ENCODE peak calls at places on chromosomes 5 and 9, in six cellular contexts. G, V, F, A, C and U are unnamed samples.

GRCh38 chr5:178293815-178294214 is 61.2 kb upstream of the PHYKPL start:
- DNase-seq in V (no peak), F (no peak), A (no peak), C (no peak), G (no peak), U (no peak)

GRCh38 chr9:93265301-93265971 is 81.5 kb downstream of the WNK2 start:
- DNase-seq in V (no peak), C (no peak), G (no peak), F (no peak), A (no peak), U (peak; percentile 26)

GRCh38 chr5:171492781-171493180 is 73.3 kb downstream of the FGF18 start:
- DNase-seq in G (no peak), C (no peak), F (no peak), V (no peak), A (no peak), U (no peak)

GRCh38 chr9:70677336-70677735 is 262.9 kb upstream of the KLF9 start:
- DNase-seq in A (no peak), V (no peak), F (no peak), G (no peak), C (no peak), U (no peak)

GRCh38 chr9:136014928-136015633 is 53.9 kb upstream of the UBAC1 start:
- DNase-seq in G (no peak), C (no peak), V (no peak), A (no peak), F (no peak), U (no peak)

GRCh38 chr5:67089200-67089725 is 107.3 kb downstream of the CD180 start:
- DNase-seq in C (no peak), G (peak; percentile 56), F (no peak), V (no peak), A (peak; percentile 36), U (no peak)

GRCh38 chr9:33988219-33988890 is 60.3 kb downstream of the UBAP2 start:
- DNase-seq in F (no peak), G (peak; percentile 52), C (no peak), A (no peak), V (no peak), U (no peak)

GRCh38 chr9:136564379-136564988 is 18.6 kb upstream of the NOTCH1 start:
- DNase-seq in V (no peak), A (peak; percentile 88), F (peak; percentile 75), C (no peak), G (no peak), U (no peak)

GRCh38 chr5:67360047-67360446 is 163.4 kb upstream of the CD180 start:
- DNase-seq in G (no peak), A (no peak), C (no peak), F (no peak), V (no peak), U (no peak)